ENCODE peak calls at places on chromosome 10, in six cellular contexts. F, R, I, N, O and U are unnamed samples.

GRCh38 chr10:31723074-31723750 is 205.4 kb downstream of the ARHGAP12 start:
- DNase-seq in O (no peak), N (no peak), I (no peak), F (no peak), R (peak), U (no peak)

GRCh38 chr10:133275683-133276092 is 980 bp downstream of the ADAM8 start:
- DNase-seq in O (no peak), N (no peak), I (no peak), F (no peak), R (no peak), U (no peak)

GRCh38 chr10:116469437-116469836 is 41.8 kb downstream of the PNLIPRP3 start:
- DNase-seq in I (no peak), O (no peak), R (no peak), N (no peak), F (no peak), U (no peak)

GRCh38 chr10:69684020-69684980 is 54.3 kb downstream of the FAM241B start:
- DNase-seq in F (no peak), R (peak), N (no peak), I (no peak), O (no peak), U (no peak)

GRCh38 chr10:110600487-110601101 is 33.1 kb downstream of the SMC3 start:
- DNase-seq in F (no peak), I (peak), N (no peak), R (peak), O (peak), U (peak)

GRCh38 chr10:17146888-17147287 is 17.3 kb upstream of the CUBN start:
- DNase-seq in N (no peak), O (no peak), R (no peak), I (no peak), F (no peak), U (no peak)

GRCh38 chr10:87608756-87609155 is 50.9 kb upstream of the PAPSS2 start:
- DNase-seq in I (no peak), O (no peak), R (no peak), F (no peak), N (no peak), U (no peak)

GRCh38 chr10:36679554-36679953 is 445.8 kb upstream of the ANKRD30A start:
- DNase-seq in I (no peak), N (no peak), R (no peak), O (no peak), F (no peak), U (no peak)

GRCh38 chr10:102114861-102115618 is 5.1 kb downstream of the LDB1 start:
- DNase-seq in N (peak), O (peak), I (no peak), F (no peak), R (peak), U (peak)

GRCh38 chr10:24723386-24723787 is 300 bp downstream of the ARHGAP21 start:
- DNase-seq in R (no peak), I (no peak), N (no peak), F (no peak), O (no peak), U (no peak)

GRCh38 chr10:11741608-11742007 is 574 bp upstream of the ECHDC3 start:
- DNase-seq in O (no peak), N (no peak), I (no peak), R (no peak), F (no peak), U (no peak)

GRCh38 chr10:73517166-73517888 is 21.5 kb upstream of the PPP3CB start:
- DNase-seq in F (no peak), O (peak), R (no peak), I (no peak), N (no peak), U (no peak)

GRCh38 chr10:77328272-77328816 is 309.3 kb downstream of the KCNMA1 start:
- DNase-seq in N (peak), O (peak), R (peak), I (no peak), F (no peak), U (no peak)

GRCh38 chr10:78408671-78409472 is 375.2 kb downstream of the RPS24 start:
- DNase-seq in F (no peak), I (no peak), N (no peak), R (peak), O (no peak), U (no peak)

GRCh38 chr10:52677087-52677486 is 95.5 kb downstream of the MBL2 start:
- DNase-seq in R (no peak), N (no peak), I (no peak), F (no peak), O (no peak), U (no peak)

GRCh38 chr10:52682766-52683165 is 89.8 kb downstream of the MBL2 start:
- DNase-seq in N (no peak), I (no peak), F (no peak), O (no peak), R (no peak), U (no peak)

GRCh38 chr10:52678611-52679010 is 94.0 kb downstream of the MBL2 start:
- DNase-seq in O (no peak), I (no peak), R (no peak), F (no peak), N (no peak), U (no peak)

GRCh38 chr10:52674474-52674873 is 98.1 kb downstream of the MBL2 start:
- DNase-seq in R (no peak), O (no peak), N (no peak), F (no peak), I (no peak), U (no peak)

GRCh38 chr10:52679117-52679516 is 93.5 kb downstream of the MBL2 start:
- DNase-seq in I (no peak), O (no peak), F (no peak), R (no peak), N (no peak), U (no peak)
- TF ChIP-seq ZNF274 in I (no peak), O (no peak), F (no peak), R (no peak), N (no peak), U (no peak)

GRCh38 chr10:131806146-131806545 is 94.7 kb upstream of the PPP2R2D start:
- DNase-seq in I (no peak), N (peak), R (no peak), O (no peak), F (no peak), U (no peak)

GRCh38 chr10:131806646-131807317 is 94.0 kb upstream of the PPP2R2D start:
- DNase-seq in O (no peak), I (no peak), R (no peak), F (no peak), N (peak), U (no peak)

GRCh38 chr10:131804551-131805295 is 96.1 kb upstream of the PPP2R2D start:
- DNase-seq in N (peak), R (no peak), I (no peak), O (no peak), F (no peak), U (no peak)

GRCh38 chr10:131803863-131804425 is 96.9 kb upstream of the PPP2R2D start:
- DNase-seq in R (no peak), O (no peak), I (no peak), F (no peak), N (peak), U (no peak)

DNA sequence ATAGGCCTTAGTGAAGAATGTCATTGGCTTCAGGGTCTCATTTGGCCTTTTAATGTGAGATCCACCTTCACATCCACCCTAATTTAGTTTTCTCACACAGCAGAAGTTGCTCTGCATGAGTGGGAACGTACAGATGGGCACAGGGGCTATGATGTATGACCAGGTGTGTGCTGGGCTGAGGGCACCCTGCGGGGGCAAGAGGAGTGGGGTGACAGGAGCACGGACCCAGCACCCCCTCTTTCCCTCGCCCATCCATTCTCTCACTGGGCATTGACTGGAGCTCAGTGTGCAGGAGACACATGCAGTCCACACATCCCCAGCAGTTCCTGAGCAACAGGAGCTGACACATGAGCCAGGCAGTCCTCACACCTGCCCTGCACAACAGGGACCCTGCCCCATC is 95.1 kb upstream of the PPP2R2D start:
- DNase-seq in I (no peak), O (no peak), F (no peak), N (no peak), R (no peak), U (no peak)
- H3K4me3 ChIP-seq in I (no peak), O (no peak), F (no peak), N (no peak), R (no peak), U (no peak)

GRCh38 chr10:15169555-15170407 is 1.3 kb upstream of the NMT2 start:
- DNase-seq in R (peak), F (no peak), O (no peak), N (no peak), I (no peak), U (no peak)
- TF ChIP-seq ZNF274 in R (no peak), F (no peak), O (no peak), N (no peak), I (no peak), U (no peak)

GRCh38 chr10:48697821-48698764 is 13.4 kb downstream of the WDFY4 start:
- DNase-seq in N (peak), F (no peak), O (no peak), I (no peak), R (no peak), U (no peak)

GRCh38 chr10:48697091-48697490 is 12.4 kb downstream of the WDFY4 start:
- DNase-seq in O (no peak), R (no peak), F (no peak), N (no peak), I (no peak), U (no peak)

GRCh38 chr10:48694371-48695030 is 9.8 kb downstream of the WDFY4 start:
- DNase-seq in I (no peak), F (no peak), O (no peak), R (no peak), N (no peak), U (no peak)

GRCh38 chr10:48695636-48696534 is 11.2 kb downstream of the WDFY4 start:
- DNase-seq in N (no peak), R (no peak), I (no peak), F (no peak), O (no peak), U (no peak)

GRCh38 chr10:48696535-48696873 is 11.8 kb downstream of the WDFY4 start:
- DNase-seq in N (no peak), R (no peak), I (no peak), F (no peak), O (no peak), U (no peak)
- H3K4me3 ChIP-seq in N (no peak), R (no peak), I (no peak), F (no peak), O (no peak), U (no peak)

GRCh38 chr10:8070440-8070839 is 16.0 kb downstream of the GATA3 start:
- DNase-seq in O (no peak), I (no peak), R (no peak), F (no peak), N (no peak), U (no peak)
- TF ChIP-seq ZNF274 in O (no peak), I (no peak), R (no peak), F (no peak), N (no peak), U (no peak)

DNA sequence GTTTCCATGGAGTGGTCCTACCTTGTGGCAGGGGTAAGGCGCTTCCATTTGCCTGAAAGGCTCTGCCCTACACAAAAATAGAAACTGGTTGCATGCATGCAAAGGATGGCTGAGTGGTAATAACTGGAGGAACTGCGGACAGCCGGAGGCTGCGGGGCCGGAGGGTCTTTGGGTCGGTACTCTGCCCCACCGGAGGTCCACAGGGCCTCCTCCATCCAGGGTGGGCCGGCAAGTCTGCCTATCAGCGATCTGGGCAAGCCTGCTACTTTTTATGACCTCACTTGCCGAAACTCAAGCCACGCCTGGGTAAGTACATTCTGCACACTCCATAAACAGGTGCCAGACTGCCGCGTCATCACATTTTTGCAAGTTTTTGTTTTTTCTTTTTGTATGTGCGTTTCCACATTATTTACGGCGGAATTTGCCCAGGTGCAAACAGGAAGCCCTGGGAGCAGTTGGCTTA is 30.0 kb downstream of the TACC2 start:
- DNase-seq in O (no peak), N (no peak), F (no peak), R (no peak), I (no peak), U (no peak)
- H3K4me3 ChIP-seq in O (no peak), N (no peak), F (no peak), R (peak), I (no peak), U (no peak)

GRCh38 chr10:98131615-98132014 is 2.8 kb upstream of the R3HCC1L start:
- DNase-seq in N (no peak), O (no peak), R (no peak), F (no peak), I (no peak), U (no peak)

GRCh38 chr10:98134117-98134430 is 383 bp upstream of the R3HCC1L start:
- DNase-seq in O (no peak), F (no peak), R (no peak), N (no peak), I (no peak), U (no peak)

GRCh38 chr10:98125940-98126631 is 8.4 kb upstream of the R3HCC1L start:
- DNase-seq in R (no peak), F (no peak), N (no peak), O (no peak), I (no peak), U (no peak)

GRCh38 chr10:98134431-98135221 is at the start of gene R3HCC1L:
- DNase-seq in F (peak), O (peak), N (peak), R (peak), I (peak), U (peak)

DNA sequence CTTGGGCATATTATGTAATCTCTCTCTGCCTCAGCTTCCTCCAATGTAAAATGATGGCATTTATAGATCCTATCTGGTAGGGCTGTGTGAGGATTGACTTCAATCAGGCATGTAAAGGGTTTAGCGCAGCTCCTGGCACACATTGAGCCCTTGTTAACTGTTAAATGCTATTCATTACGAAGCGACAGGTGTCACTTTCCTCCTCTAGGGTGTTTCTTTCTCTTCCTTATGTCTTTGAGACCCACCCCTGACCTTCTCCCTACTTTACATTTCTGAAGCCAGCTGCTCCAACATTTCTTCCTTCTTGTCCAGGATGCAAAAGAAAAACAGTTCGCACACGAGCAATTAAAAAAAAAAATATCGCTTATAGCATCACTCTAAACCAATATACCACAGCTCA is 5.7 kb upstream of the R3HCC1L start:
- DNase-seq in F (no peak), N (no peak), O (no peak), R (no peak), I (no peak), U (no peak)
- TF ChIP-seq ZNF274 in F (no peak), N (no peak), O (no peak), R (no peak), I (no peak), U (no peak)

GRCh38 chr10:103661951-103662405 is 168.5 kb downstream of the NEURL1 start:
- DNase-seq in F (no peak), N (no peak), I (no peak), O (no peak), R (no peak), U (no peak)
- H3K4me3 ChIP-seq in F (no peak), N (no peak), I (no peak), O (no peak), R (peak), U (peak)

GRCh38 chr10:63115732-63116383 is 17.3 kb upstream of the NRBF2 start:
- DNase-seq in I (no peak), F (no peak), N (no peak), R (peak), O (no peak), U (no peak)
- TF ChIP-seq ZNF274 in I (no peak), F (no peak), N (no peak), R (no peak), O (no peak), U (no peak)